ENCODE peak calls at places on chromosome 11, in seven cellular contexts. One of them, this sample, is unnamed.

GRCh38 chr11:132972565-132972964 is 559.7 kb downstream of the OPCML start:
- DNase-seq in RPMI7951: peak
- DNase-seq in GM23248: no peak
- DNase-seq in activated CD8-positive, alpha-beta memory T cell treated with anti-CD3 and anti-CD28 coated beads, Interleukin-2, amount 50 U/mL, for 48 hours: no peak
- DNase-seq in aorta: no peak
- DNase-seq in Right ventricle myocardium superior: no peak
- DNase-seq in pancreas: no peak
- DNase-seq in this sample: no peak

GRCh38 chr11:57425565-57426438 is 1.1 kb downstream of the SLC43A3 start:
- DNase-seq in aorta: peak
- DNase-seq in RPMI7951: peak
- DNase-seq in Right ventricle myocardium superior: peak
- DNase-seq in pancreas: peak
- DNase-seq in GM23248: peak
- DNase-seq in activated CD8-positive, alpha-beta memory T cell treated with anti-CD3 and anti-CD28 coated beads, Interleukin-2, amount 50 U/mL, for 48 hours: peak
- DNase-seq in this sample: no peak

GRCh38 chr11:45606514-45607024 is 58.9 kb downstream of the CHST1 start:
- DNase-seq in activated CD8-positive, alpha-beta memory T cell treated with anti-CD3 and anti-CD28 coated beads, Interleukin-2, amount 50 U/mL, for 48 hours: no peak
- DNase-seq in aorta: no peak
- DNase-seq in Right ventricle myocardium superior: no peak
- DNase-seq in GM23248: no peak
- DNase-seq in pancreas: no peak
- DNase-seq in RPMI7951: no peak
- DNase-seq in this sample: no peak

GRCh38 chr11:92443109-92443508 is 218.5 kb downstream of the FAT3 start:
- DNase-seq in aorta: no peak
- DNase-seq in pancreas: no peak
- DNase-seq in RPMI7951: no peak
- DNase-seq in GM23248: no peak
- DNase-seq in Right ventricle myocardium superior: no peak
- DNase-seq in activated CD8-positive, alpha-beta memory T cell treated with anti-CD3 and anti-CD28 coated beads, Interleukin-2, amount 50 U/mL, for 48 hours: no peak
- DNase-seq in this sample: no peak

GRCh38 chr11:25214535-25215176 is 717.8 kb downstream of the LUZP2 start:
- DNase-seq in pancreas: no peak
- DNase-seq in Right ventricle myocardium superior: no peak
- DNase-seq in activated CD8-positive, alpha-beta memory T cell treated with anti-CD3 and anti-CD28 coated beads, Interleukin-2, amount 50 U/mL, for 48 hours: no peak
- DNase-seq in RPMI7951: no peak
- DNase-seq in GM23248: no peak
- DNase-seq in aorta: no peak
- DNase-seq in this sample: no peak

GRCh38 chr11:44773351-44773965 is 46.7 kb downstream of the TSPAN18 start:
- DNase-seq in pancreas: no peak
- DNase-seq in GM23248: no peak
- DNase-seq in activated CD8-positive, alpha-beta memory T cell treated with anti-CD3 and anti-CD28 coated beads, Interleukin-2, amount 50 U/mL, for 48 hours: no peak
- DNase-seq in Right ventricle myocardium superior: no peak
- DNase-seq in aorta: no peak
- DNase-seq in RPMI7951: no peak
- DNase-seq in this sample: peak

GRCh38 chr11:95547974-95548373 is 241.6 kb downstream of the FAM76B start:
- DNase-seq in Right ventricle myocardium superior: no peak
- DNase-seq in activated CD8-positive, alpha-beta memory T cell treated with anti-CD3 and anti-CD28 coated beads, Interleukin-2, amount 50 U/mL, for 48 hours: no peak
- DNase-seq in aorta: no peak
- DNase-seq in GM23248: no peak
- DNase-seq in pancreas: no peak
- DNase-seq in RPMI7951: no peak
- DNase-seq in this sample: no peak

GRCh38 chr11:79415411-79415810 is 25.4 kb downstream of the TENM4 start:
- DNase-seq in pancreas: no peak
- DNase-seq in RPMI7951: no peak
- DNase-seq in GM23248: peak
- DNase-seq in activated CD8-positive, alpha-beta memory T cell treated with anti-CD3 and anti-CD28 coated beads, Interleukin-2, amount 50 U/mL, for 48 hours: no peak
- DNase-seq in aorta: no peak
- DNase-seq in Right ventricle myocardium superior: no peak
- DNase-seq in this sample: peak

GRCh38 chr11:15499684-15500083 is 385.0 kb downstream of the INSC start:
- DNase-seq in pancreas: no peak
- DNase-seq in Right ventricle myocardium superior: no peak
- DNase-seq in aorta: no peak
- DNase-seq in activated CD8-positive, alpha-beta memory T cell treated with anti-CD3 and anti-CD28 coated beads, Interleukin-2, amount 50 U/mL, for 48 hours: no peak
- DNase-seq in GM23248: no peak
- DNase-seq in RPMI7951: no peak
- DNase-seq in this sample: no peak

This sample was measured in M059J.